ENCODE peak calls at places on chromosomes 11 and 22, in five cellular contexts. B, J, U, C and T are unnamed samples.

GRCh38 chr11:10975287-10975721 is 117.5 kb upstream of the ZBED5 start:
- DNase-seq in B (no peak), J (no peak), U (no peak), C (no peak), T (peak)

GRCh38 chr11:132200303-132200936 is 830.0 kb downstream of the NTM start:
- DNase-seq in B (no peak), J (no peak), U (no peak), C (no peak), T (no peak)

GRCh38 chr11:89660234-89660633 is 49.9 kb upstream of the TRIM77 start:
- DNase-seq in B (no peak), J (no peak), U (no peak), C (no peak), T (no peak)

GRCh38 chr22:38609371-38609770 is 39.4 kb upstream of the DMC1 start:
- DNase-seq in B (no peak), J (no peak), U (no peak), C (no peak), T (no peak)

GRCh38 chr11:131615611-131616010 is 245.2 kb downstream of the NTM start:
- DNase-seq in B (no peak), J (no peak), U (no peak), C (no peak), T (no peak)

GRCh38 chr11:13680501-13681264 is 12.2 kb downstream of the FAR1 start:
- DNase-seq in B (no peak), J (no peak), U (no peak), C (no peak), T (no peak)

GRCh38 chr22:23504522-23504921 is 75.6 kb downstream of the IGLL1 start:
- DNase-seq in B (peak), J (no peak), U (no peak), C (no peak), T (no peak)

GRCh38 chr11:102384419-102385052 is 37.5 kb downstream of the BIRC2 start:
- DNase-seq in B (no peak), J (no peak), U (no peak), C (no peak), T (no peak)

GRCh38 chr11:114036156-114036811 is 23.2 kb upstream of the ZBTB16 start:
- DNase-seq in B (peak), J (peak), U (peak), C (peak), T (peak)

GRCh38 chr22:33848251-33848650 is 72.0 kb downstream of the LARGE1 start:
- DNase-seq in B (no peak), J (no peak), U (no peak), C (no peak), T (no peak)

GRCh38 chr11:126080206-126080941 is 17.7 kb upstream of the CDON start:
- DNase-seq in B (no peak), J (no peak), U (no peak), C (no peak), T (peak)

GRCh38 chr11:133180201-133180600 is 352.1 kb downstream of the OPCML start:
- DNase-seq in B (no peak), J (no peak), U (no peak), C (no peak), T (no peak)

GRCh38 chr11:57644748-57645715 is 4.7 kb downstream of the YPEL4 start:
- DNase-seq in B (peak), J (peak), U (peak), C (peak), T (peak)

GRCh38 chr11:313787-314547 is at the start of gene IFITM1:
- DNase-seq in B (peak), J (peak), U (no peak), C (peak), T (peak)

GRCh38 chr22:50498322-50498861 is 9.1 kb downstream of the LMF2 start:
- DNase-seq in B (no peak), J (no peak), U (no peak), C (peak), T (peak)

GRCh38 chr11:7278314-7278917 is 26.7 kb downstream of the SYT9 start:
- DNase-seq in B (no peak), J (peak), U (no peak), C (no peak), T (peak)

GRCh38 chr22:30695351-30695762 is 683 bp downstream of the OSBP2 start:
- DNase-seq in B (peak), J (no peak), U (no peak), C (no peak), T (no peak)

GRCh38 chr11:103993502-103993901 is 42.9 kb upstream of the DDI1 start:
- DNase-seq in B (no peak), J (no peak), U (no peak), C (no peak), T (no peak)

GRCh38 chr22:27636716-27637503 is 164.6 kb downstream of the MN1 start:
- DNase-seq in B (peak), J (no peak), U (peak), C (no peak), T (no peak)

GRCh38 chr11:119861160-119861559 is 132.2 kb upstream of the NECTIN1 start:
- DNase-seq in B (peak), J (peak), U (no peak), C (no peak), T (peak)